ENCODE peak calls at places on chromosomes 1 and 21, in four cellular contexts. One of them, this sample, is unnamed.

GRCh38 chr1:1614204-1614953 is 921 bp upstream of the MIB2 start:
- DNase-seq in sigmoid colon: no peak
- DNase-seq in activated naive CD8-positive, alpha-beta T cell treated with anti-CD3 and anti-CD28 coated beads, Interleukin-2, amount 50 U/mL, for 16 hours: peak
- DNase-seq in stimulated activated CD8-positive, alpha-beta memory T cell treated with anti-CD3 and anti-CD28 coated beads, Interleukin-15, amount 100 ng/mL, for 24 hours: no peak
- DNase-seq in this sample: peak

GRCh38 chr1:244837597-244838258 is 2.3 kb downstream of the COX20 start:
- DNase-seq in sigmoid colon: no peak
- DNase-seq in activated naive CD8-positive, alpha-beta T cell treated with anti-CD3 and anti-CD28 coated beads, Interleukin-2, amount 50 U/mL, for 16 hours: no peak
- DNase-seq in stimulated activated CD8-positive, alpha-beta memory T cell treated with anti-CD3 and anti-CD28 coated beads, Interleukin-15, amount 100 ng/mL, for 24 hours: no peak
- DNase-seq in this sample: no peak

GRCh38 chr1:108570128-108570527 is 10.2 kb downstream of the EEIG2 start:
- DNase-seq in sigmoid colon: no peak
- DNase-seq in activated naive CD8-positive, alpha-beta T cell treated with anti-CD3 and anti-CD28 coated beads, Interleukin-2, amount 50 U/mL, for 16 hours: no peak
- DNase-seq in stimulated activated CD8-positive, alpha-beta memory T cell treated with anti-CD3 and anti-CD28 coated beads, Interleukin-15, amount 100 ng/mL, for 24 hours: no peak
- DNase-seq in this sample: no peak

GRCh38 chr1:9196129-9197040 is 38.2 kb upstream of the H6PD start:
- DNase-seq in sigmoid colon: peak
- DNase-seq in activated naive CD8-positive, alpha-beta T cell treated with anti-CD3 and anti-CD28 coated beads, Interleukin-2, amount 50 U/mL, for 16 hours: no peak
- DNase-seq in stimulated activated CD8-positive, alpha-beta memory T cell treated with anti-CD3 and anti-CD28 coated beads, Interleukin-15, amount 100 ng/mL, for 24 hours: peak
- DNase-seq in this sample: peak

GRCh38 chr1:17648457-17649145 is 106.5 kb upstream of the ACTL8 start:
- DNase-seq in sigmoid colon: no peak
- DNase-seq in activated naive CD8-positive, alpha-beta T cell treated with anti-CD3 and anti-CD28 coated beads, Interleukin-2, amount 50 U/mL, for 16 hours: no peak
- DNase-seq in stimulated activated CD8-positive, alpha-beta memory T cell treated with anti-CD3 and anti-CD28 coated beads, Interleukin-15, amount 100 ng/mL, for 24 hours: no peak
- DNase-seq in this sample: no peak

GRCh38 chr21:41823906-41824305 is 55.2 kb downstream of the PRDM15 start:
- DNase-seq in sigmoid colon: peak
- DNase-seq in activated naive CD8-positive, alpha-beta T cell treated with anti-CD3 and anti-CD28 coated beads, Interleukin-2, amount 50 U/mL, for 16 hours: no peak
- DNase-seq in stimulated activated CD8-positive, alpha-beta memory T cell treated with anti-CD3 and anti-CD28 coated beads, Interleukin-15, amount 100 ng/mL, for 24 hours: no peak
- DNase-seq in this sample: no peak

GRCh38 chr1:72064301-72064700 is 218.0 kb downstream of the NEGR1 start:
- DNase-seq in sigmoid colon: no peak
- DNase-seq in activated naive CD8-positive, alpha-beta T cell treated with anti-CD3 and anti-CD28 coated beads, Interleukin-2, amount 50 U/mL, for 16 hours: no peak
- DNase-seq in stimulated activated CD8-positive, alpha-beta memory T cell treated with anti-CD3 and anti-CD28 coated beads, Interleukin-15, amount 100 ng/mL, for 24 hours: no peak
- DNase-seq in this sample: no peak

GRCh38 chr1:220007438-220007837 is 38.9 kb downstream of the EPRS1 start:
- DNase-seq in sigmoid colon: no peak
- DNase-seq in activated naive CD8-positive, alpha-beta T cell treated with anti-CD3 and anti-CD28 coated beads, Interleukin-2, amount 50 U/mL, for 16 hours: no peak
- DNase-seq in stimulated activated CD8-positive, alpha-beta memory T cell treated with anti-CD3 and anti-CD28 coated beads, Interleukin-15, amount 100 ng/mL, for 24 hours: no peak
- DNase-seq in this sample: no peak

GRCh38 chr1:218711884-218712674 is 366.9 kb downstream of the TGFB2 start:
- DNase-seq in sigmoid colon: peak
- DNase-seq in activated naive CD8-positive, alpha-beta T cell treated with anti-CD3 and anti-CD28 coated beads, Interleukin-2, amount 50 U/mL, for 16 hours: no peak
- DNase-seq in stimulated activated CD8-positive, alpha-beta memory T cell treated with anti-CD3 and anti-CD28 coated beads, Interleukin-15, amount 100 ng/mL, for 24 hours: no peak
- DNase-seq in this sample: no peak

GRCh38 chr21:34706337-34706736 is 37.5 kb downstream of the CLIC6 start:
- DNase-seq in sigmoid colon: no peak
- DNase-seq in activated naive CD8-positive, alpha-beta T cell treated with anti-CD3 and anti-CD28 coated beads, Interleukin-2, amount 50 U/mL, for 16 hours: no peak
- DNase-seq in stimulated activated CD8-positive, alpha-beta memory T cell treated with anti-CD3 and anti-CD28 coated beads, Interleukin-15, amount 100 ng/mL, for 24 hours: no peak
- DNase-seq in this sample: no peak

GRCh38 chr1:168408531-168409242 is 128.0 kb downstream of the TBX19 start:
- DNase-seq in sigmoid colon: no peak
- DNase-seq in activated naive CD8-positive, alpha-beta T cell treated with anti-CD3 and anti-CD28 coated beads, Interleukin-2, amount 50 U/mL, for 16 hours: peak
- DNase-seq in stimulated activated CD8-positive, alpha-beta memory T cell treated with anti-CD3 and anti-CD28 coated beads, Interleukin-15, amount 100 ng/mL, for 24 hours: peak
- DNase-seq in this sample: no peak

GRCh38 chr1:1360511-1361169 is 2.3 kb upstream of the MXRA8 start:
- DNase-seq in sigmoid colon: peak
- DNase-seq in activated naive CD8-positive, alpha-beta T cell treated with anti-CD3 and anti-CD28 coated beads, Interleukin-2, amount 50 U/mL, for 16 hours: no peak
- DNase-seq in stimulated activated CD8-positive, alpha-beta memory T cell treated with anti-CD3 and anti-CD28 coated beads, Interleukin-15, amount 100 ng/mL, for 24 hours: no peak
- DNase-seq in this sample: peak

GRCh38 chr1:36448530-36449051 is 1.7 kb downstream of the OSCP1 start:
- DNase-seq in sigmoid colon: no peak
- DNase-seq in activated naive CD8-positive, alpha-beta T cell treated with anti-CD3 and anti-CD28 coated beads, Interleukin-2, amount 50 U/mL, for 16 hours: no peak
- DNase-seq in stimulated activated CD8-positive, alpha-beta memory T cell treated with anti-CD3 and anti-CD28 coated beads, Interleukin-15, amount 100 ng/mL, for 24 hours: no peak
- DNase-seq in this sample: no peak